ENCODE peak calls at places on chromosomes 13 and 19, in four cellular contexts. X, G, R and C are unnamed samples.

GRCh38 chr19:41945135-41945766 is 13.9 kb downstream of the RABAC1 start:
- DNase-seq in R (no peak), G (no peak), X (no peak), C (no peak)

GRCh38 chr19:17680235-17680722 is 7.9 kb downstream of the UNC13A start:
- DNase-seq in X (peak; percentile 82), G (peak; percentile 67), R (peak; percentile 87), C (peak; percentile 21)

GRCh38 chr19:13154241-13154778 is 4.1 kb downstream of the IER2 start:
- DNase-seq in G (peak; percentile 64), X (peak; percentile 93), R (peak; percentile 93), C (peak; percentile 73)

GRCh38 chr13:52651880-52652169 is 811 bp upstream of the SUGT1 start:
- DNase-seq in R (no peak), X (no peak), G (no peak), C (no peak)

GRCh38 chr13:26946675-26947342 is 186.2 kb upstream of the GPR12 start:
- DNase-seq in X (no peak), G (peak; percentile 75), R (no peak), C (peak; percentile 79)

GRCh38 chr19:23554548-23554947 is 132.5 kb downstream of the ZNF675 start:
- DNase-seq in G (no peak), R (no peak), X (no peak), C (no peak)

GRCh38 chr19:1474011-1474764 is 4.8 kb downstream of the C19orf25 start:
- DNase-seq in X (peak; percentile 46), G (no peak), R (peak; percentile 71), C (no peak)

GRCh38 chr13:70814684-70815083 is 706.4 kb upstream of the KLHL1 start:
- DNase-seq in X (no peak), G (no peak), R (no peak), C (no peak)

GRCh38 chr19:41064974-41065569 is 23.2 kb upstream of the CYP2A13 start:
- DNase-seq in G (peak; percentile 38), X (no peak), R (no peak), C (no peak)

GRCh38 chr19:58554494-58555368 is at the start of gene CHMP2A:
- DNase-seq in X (peak; percentile 99), G (peak; percentile 99), R (peak; percentile 99), C (peak; percentile 97)

GRCh38 chr19:34426096-34426661 is 2.0 kb upstream of the UBA2 start:
- DNase-seq in G (no peak), X (no peak), R (no peak), C (no peak)

GRCh38 chr19:18113827-18114226 is 16.2 kb downstream of the MAST3 start:
- DNase-seq in R (no peak), G (no peak), X (no peak), C (no peak)

GRCh38 chr13:113412440-113412839 is 40.8 kb downstream of the ADPRHL1 start:
- DNase-seq in R (peak; percentile 57), X (no peak), G (no peak), C (no peak)

GRCh38 chr13:113170503-113170902 is 12.1 kb downstream of the PROZ start:
- DNase-seq in R (no peak), G (no peak), X (no peak), C (no peak)

GRCh38 chr13:48843630-48844380 is 131.9 kb upstream of the FNDC3A start:
- DNase-seq in R (no peak), X (no peak), G (no peak), C (no peak)

GRCh38 chr19:30686911-30687566 is 314.9 kb downstream of the ZNF536 start:
- DNase-seq in G (no peak), R (no peak), X (no peak), C (no peak)

GRCh38 chr19:35879770-35880317 is 11.5 kb downstream of the APLP1 start:
- DNase-seq in R (peak; percentile 94), G (peak; percentile 98), X (peak; percentile 92), C (peak; percentile 97)

GRCh38 chr13:33204130-33204927 is 81.2 kb downstream of the STARD13 start:
- DNase-seq in R (peak; percentile 63), G (no peak), X (peak; percentile 73), C (no peak)
- H3K4me3 ChIP-seq in R (peak overlapping the region; percentile 42), G (no peak overlapping the region), X (peak overlapping the region; percentile 60), C (no peak overlapping the region)

DNA sequence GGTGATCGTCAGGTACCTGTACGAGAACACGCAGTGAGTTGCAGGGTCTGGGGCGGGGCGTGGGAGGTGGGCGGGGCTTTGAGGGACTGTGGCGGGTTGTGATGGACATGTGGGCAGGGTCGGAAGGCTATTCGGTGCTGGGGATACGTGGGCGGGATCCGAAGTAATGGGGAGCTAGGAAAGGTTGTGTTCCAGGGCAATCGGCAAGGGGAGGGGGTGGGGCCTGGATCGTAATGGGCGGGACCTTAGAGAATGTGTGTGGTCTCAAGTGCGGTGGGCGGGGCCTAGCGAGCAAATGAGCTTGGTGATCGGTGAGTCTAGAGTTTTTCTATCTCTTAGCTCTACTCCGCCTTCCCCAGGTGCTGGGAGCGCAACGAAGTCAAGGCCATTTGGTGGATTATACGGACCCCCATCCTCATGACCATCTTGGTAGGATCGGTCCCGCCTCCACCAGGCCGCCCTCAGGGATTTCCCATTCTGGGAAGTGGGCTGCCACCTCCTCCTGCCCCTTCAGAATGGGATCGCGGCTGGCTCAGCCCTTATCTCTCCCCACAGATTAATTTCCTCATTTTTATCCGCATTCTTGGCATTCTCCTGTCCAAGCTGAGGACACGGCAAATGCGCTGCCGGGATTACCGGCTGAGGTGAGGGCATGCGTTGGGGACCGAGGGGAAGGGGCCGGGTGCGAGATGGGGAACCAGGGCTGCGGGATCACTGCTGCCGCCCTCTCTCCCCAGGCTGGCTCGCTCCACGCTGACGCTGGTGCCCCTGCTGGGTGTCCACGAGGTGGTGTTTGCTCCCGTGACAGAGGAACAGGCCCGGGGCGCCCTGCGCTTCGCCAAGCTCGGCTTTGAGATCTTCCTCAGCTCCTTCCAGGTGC is 9.6 kb downstream of the GIPR start:
- DNase-seq in R (peak; percentile 70), X (peak; percentile 53), G (peak; percentile 94), C (peak; percentile 82)
- H3K27ac ChIP-seq in R (no peak overlapping the region), X (no peak overlapping the region), G (no peak overlapping the region), C (no peak overlapping the region)

GRCh38 chr19:48254529-48254970 is 1.2 kb downstream of the CARD8 start:
- DNase-seq in G (no peak), R (no peak), X (no peak), C (no peak)
- H3K4me3 ChIP-seq in G (peak overlapping the region; percentile 100), R (peak overlapping the region; percentile 70), X (peak overlapping the region; percentile 74), C (no peak overlapping the region)

DNA sequence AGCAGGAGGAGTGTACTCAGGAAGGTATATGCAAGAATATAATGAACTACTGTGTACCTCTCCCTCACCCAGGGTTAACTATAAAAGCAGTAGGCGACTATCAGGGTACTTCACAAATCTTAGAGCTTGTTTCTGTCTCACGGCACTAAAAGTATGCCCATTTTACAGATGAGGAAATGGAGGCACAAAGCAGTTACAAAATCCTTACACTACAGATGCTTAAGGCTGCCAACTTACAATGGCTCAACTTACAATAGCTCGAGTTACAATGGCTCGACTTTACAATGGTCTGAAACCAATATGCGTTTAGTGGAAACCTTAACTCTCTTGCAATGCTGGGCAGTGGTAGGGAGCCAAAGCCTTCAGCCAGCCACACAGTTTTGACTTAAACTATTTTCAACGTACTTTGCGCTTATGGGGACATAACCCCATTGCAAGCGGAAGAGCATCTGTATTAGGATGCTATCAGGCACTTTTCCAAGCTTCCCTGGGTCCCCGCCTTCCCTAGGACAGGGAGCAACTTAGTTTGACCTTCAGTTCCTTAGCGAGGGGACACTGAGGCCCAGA is 4.1 kb downstream of the FCER2 start:
- DNase-seq in R (no peak), X (no peak), G (no peak), C (no peak)
- H3K27ac ChIP-seq in R (no peak overlapping the region), X (no peak overlapping the region), G (no peak overlapping the region), C (no peak overlapping the region)

DNA sequence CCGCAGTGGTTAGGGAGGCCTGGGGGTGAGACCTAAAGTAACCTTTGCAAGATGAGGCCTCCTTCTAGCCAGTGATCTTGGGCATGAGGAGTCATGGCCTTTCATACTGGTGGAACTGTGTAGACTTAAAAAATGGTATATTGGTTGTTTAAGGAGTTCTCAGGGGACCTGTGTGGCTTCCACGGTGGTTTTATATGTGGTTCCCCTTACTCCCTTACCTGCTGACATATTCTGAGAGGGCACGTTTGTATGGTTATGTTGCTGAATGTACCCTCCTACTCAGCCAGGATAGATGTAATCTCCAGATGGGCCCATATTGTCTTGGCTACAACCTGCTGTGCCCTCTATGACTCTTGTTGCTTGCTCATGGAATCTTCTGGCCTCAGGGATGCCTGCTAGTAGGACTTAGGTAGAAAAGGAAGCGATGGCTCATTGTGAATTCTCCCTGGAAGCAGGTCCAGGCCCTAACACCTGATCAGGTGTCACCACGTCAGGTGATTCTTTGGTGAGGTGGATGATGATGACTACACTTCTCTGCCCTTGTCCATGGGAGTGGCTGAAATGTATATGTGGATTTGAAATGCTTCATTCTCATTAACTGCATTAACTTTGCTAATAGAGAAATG is 1.8 kb downstream of the ZNF460 start:
- DNase-seq in R (no peak), X (no peak), G (no peak), C (no peak)
- H3K4me3 ChIP-seq in R (peak overlapping the region; percentile 99), X (peak overlapping the region; percentile 92), G (peak overlapping the region; percentile 80), C (no peak overlapping the region)

GRCh38 chr19:7397687-7398086 is 49.0 kb downstream of the ARHGEF18 start:
- DNase-seq in G (no peak), R (no peak), X (no peak), C (peak; percentile 41)
- H3K27ac ChIP-seq in G (no peak overlapping the region), R (no peak overlapping the region), X (no peak overlapping the region), C (peak overlapping the region; percentile 64)